ENCODE peak calls at places on chromosomes 12 and 14, in nine cellular contexts. One of them, this sample, is unnamed.

GRCh38 chr14:92729632-92730358 is 18.6 kb downstream of the LGMN start:
- DNase-seq in A549: no peak
- DNase-seq in choroid plexus epithelial cell: peak
- DNase-seq in mesothelial cell of epicardium: no peak
- DNase-seq in GM13977: peak
- DNase-seq in astrocyte of the spinal cord: peak
- DNase-seq in breast epithelium: no peak
- DNase-seq in fibroblast of pulmonary artery: peak
- DNase-seq in neural crest cell: no peak
- DNase-seq in this sample: no peak

GRCh38 chr12:124399622-124400021 is 104.7 kb downstream of the RFLNA start:
- DNase-seq in A549: peak
- DNase-seq in choroid plexus epithelial cell: no peak
- DNase-seq in mesothelial cell of epicardium: no peak
- DNase-seq in GM13977: peak
- DNase-seq in astrocyte of the spinal cord: no peak
- DNase-seq in breast epithelium: no peak
- DNase-seq in fibroblast of pulmonary artery: peak
- DNase-seq in neural crest cell: peak
- DNase-seq in this sample: peak

GRCh38 chr12:56630180-56630632 is at the start of gene BAZ2A:
- DNase-seq in A549: peak
- DNase-seq in choroid plexus epithelial cell: peak
- DNase-seq in mesothelial cell of epicardium: peak
- DNase-seq in GM13977: peak
- DNase-seq in astrocyte of the spinal cord: peak
- DNase-seq in breast epithelium: peak
- DNase-seq in fibroblast of pulmonary artery: peak
- DNase-seq in neural crest cell: peak
- DNase-seq in this sample: peak

GRCh38 chr12:104643921-104644669 is 187.3 kb downstream of the CHST11 start:
- DNase-seq in A549: no peak
- DNase-seq in choroid plexus epithelial cell: peak
- DNase-seq in mesothelial cell of epicardium: no peak
- DNase-seq in GM13977: peak
- DNase-seq in astrocyte of the spinal cord: no peak
- DNase-seq in breast epithelium: no peak
- DNase-seq in fibroblast of pulmonary artery: peak
- DNase-seq in neural crest cell: no peak
- DNase-seq in this sample: no peak

GRCh38 chr12:122111070-122111750 is 32.7 kb downstream of the MLXIP start:
- DNase-seq in A549: no peak
- DNase-seq in choroid plexus epithelial cell: no peak
- DNase-seq in mesothelial cell of epicardium: no peak
- DNase-seq in GM13977: no peak
- DNase-seq in astrocyte of the spinal cord: no peak
- DNase-seq in breast epithelium: no peak
- DNase-seq in fibroblast of pulmonary artery: no peak
- DNase-seq in neural crest cell: no peak
- DNase-seq in this sample: no peak

GRCh38 chr14:41037388-41037787 is 569.3 kb upstream of the LRFN5 start:
- DNase-seq in A549: no peak
- DNase-seq in choroid plexus epithelial cell: no peak
- DNase-seq in mesothelial cell of epicardium: no peak
- DNase-seq in GM13977: no peak
- DNase-seq in astrocyte of the spinal cord: no peak
- DNase-seq in breast epithelium: no peak
- DNase-seq in fibroblast of pulmonary artery: no peak
- DNase-seq in neural crest cell: no peak
- DNase-seq in this sample: no peak

GRCh38 chr12:31236998-31237637 is 88.8 kb downstream of the SINHCAF start:
- DNase-seq in A549: no peak
- DNase-seq in choroid plexus epithelial cell: no peak
- DNase-seq in mesothelial cell of epicardium: no peak
- DNase-seq in GM13977: no peak
- DNase-seq in astrocyte of the spinal cord: no peak
- DNase-seq in breast epithelium: no peak
- DNase-seq in fibroblast of pulmonary artery: no peak
- DNase-seq in neural crest cell: no peak
- DNase-seq in this sample: no peak

GRCh38 chr12:42463671-42464070 is 125.9 kb downstream of the PRICKLE1 start:
- DNase-seq in A549: no peak
- DNase-seq in choroid plexus epithelial cell: no peak
- DNase-seq in mesothelial cell of epicardium: no peak
- DNase-seq in GM13977: no peak
- DNase-seq in astrocyte of the spinal cord: no peak
- DNase-seq in breast epithelium: no peak
- DNase-seq in fibroblast of pulmonary artery: no peak
- DNase-seq in neural crest cell: no peak
- DNase-seq in this sample: no peak

GRCh38 chr12:12716151-12716844 is 870 bp upstream of the CDKN1B start:
- DNase-seq in A549: peak
- DNase-seq in choroid plexus epithelial cell: peak
- DNase-seq in mesothelial cell of epicardium: no peak
- DNase-seq in GM13977: no peak
- DNase-seq in astrocyte of the spinal cord: peak
- DNase-seq in breast epithelium: no peak
- DNase-seq in fibroblast of pulmonary artery: no peak
- DNase-seq in neural crest cell: no peak
- DNase-seq in this sample: no peak

GRCh38 chr12:59650594-59651229 is 54.9 kb downstream of the SLC16A7 start:
- DNase-seq in A549: no peak
- DNase-seq in choroid plexus epithelial cell: peak
- DNase-seq in mesothelial cell of epicardium: no peak
- DNase-seq in GM13977: no peak
- DNase-seq in astrocyte of the spinal cord: peak
- DNase-seq in breast epithelium: no peak
- DNase-seq in fibroblast of pulmonary artery: peak
- DNase-seq in neural crest cell: no peak
- DNase-seq in this sample: no peak

GRCh38 chr12:123931686-123932321 is 40.8 kb downstream of the CCDC92 start:
- DNase-seq in A549: no peak
- DNase-seq in choroid plexus epithelial cell: no peak
- DNase-seq in mesothelial cell of epicardium: no peak
- DNase-seq in GM13977: no peak
- DNase-seq in astrocyte of the spinal cord: no peak
- DNase-seq in breast epithelium: no peak
- DNase-seq in fibroblast of pulmonary artery: no peak
- DNase-seq in neural crest cell: no peak
- DNase-seq in this sample: no peak

GRCh38 chr12:128944956-128945355 is 91.7 kb downstream of the GLT1D1 start:
- DNase-seq in A549: no peak
- DNase-seq in choroid plexus epithelial cell: no peak
- DNase-seq in mesothelial cell of epicardium: no peak
- DNase-seq in GM13977: no peak
- DNase-seq in astrocyte of the spinal cord: no peak
- DNase-seq in breast epithelium: no peak
- DNase-seq in fibroblast of pulmonary artery: no peak
- DNase-seq in neural crest cell: no peak
- DNase-seq in this sample: no peak

GRCh38 chr14:34465069-34465859 is 3.2 kb upstream of the SPTSSA start:
- DNase-seq in A549: peak
- DNase-seq in choroid plexus epithelial cell: peak
- DNase-seq in mesothelial cell of epicardium: no peak
- DNase-seq in GM13977: no peak
- DNase-seq in astrocyte of the spinal cord: peak
- DNase-seq in breast epithelium: no peak
- DNase-seq in fibroblast of pulmonary artery: peak
- DNase-seq in neural crest cell: no peak
- DNase-seq in this sample: no peak

GRCh38 chr12:43285248-43285647 is 266.8 kb downstream of the ADAMTS20 start:
- DNase-seq in A549: no peak
- DNase-seq in choroid plexus epithelial cell: peak
- DNase-seq in mesothelial cell of epicardium: no peak
- DNase-seq in GM13977: peak
- DNase-seq in astrocyte of the spinal cord: peak
- DNase-seq in breast epithelium: no peak
- DNase-seq in fibroblast of pulmonary artery: peak
- DNase-seq in neural crest cell: no peak
- DNase-seq in this sample: no peak

GRCh38 chr14:54593860-54594259 is 26.9 kb downstream of the SAMD4A start:
- DNase-seq in A549: no peak
- DNase-seq in choroid plexus epithelial cell: peak
- DNase-seq in mesothelial cell of epicardium: no peak
- DNase-seq in GM13977: no peak
- DNase-seq in astrocyte of the spinal cord: peak
- DNase-seq in breast epithelium: no peak
- DNase-seq in fibroblast of pulmonary artery: peak
- DNase-seq in neural crest cell: no peak
- DNase-seq in this sample: no peak
- TF ChIP-seq CTCF in A549: no peak
- TF ChIP-seq CTCF in choroid plexus epithelial cell: no peak
- TF ChIP-seq CTCF in mesothelial cell of epicardium: no peak
- TF ChIP-seq CTCF in GM13977: no peak
- TF ChIP-seq CTCF in astrocyte of the spinal cord: no peak
- TF ChIP-seq CTCF in breast epithelium: no peak
- TF ChIP-seq CTCF in fibroblast of pulmonary artery: no peak
- TF ChIP-seq CTCF in neural crest cell: no peak
- TF ChIP-seq CTCF in this sample: no peak

GRCh38 chr12:1993871-1994371 is 10.3 kb downstream of the DCP1B start:
- DNase-seq in A549: no peak
- DNase-seq in choroid plexus epithelial cell: peak
- DNase-seq in mesothelial cell of epicardium: no peak
- DNase-seq in GM13977: no peak
- DNase-seq in astrocyte of the spinal cord: peak
- DNase-seq in breast epithelium: no peak
- DNase-seq in fibroblast of pulmonary artery: peak
- DNase-seq in neural crest cell: no peak
- DNase-seq in this sample: no peak
- TF ChIP-seq CTCF in A549: no peak
- TF ChIP-seq CTCF in choroid plexus epithelial cell: no peak
- TF ChIP-seq CTCF in mesothelial cell of epicardium: no peak
- TF ChIP-seq CTCF in GM13977: no peak
- TF ChIP-seq CTCF in astrocyte of the spinal cord: no peak
- TF ChIP-seq CTCF in breast epithelium: no peak
- TF ChIP-seq CTCF in fibroblast of pulmonary artery: no peak
- TF ChIP-seq CTCF in neural crest cell: no peak
- TF ChIP-seq CTCF in this sample: no peak

DNA sequence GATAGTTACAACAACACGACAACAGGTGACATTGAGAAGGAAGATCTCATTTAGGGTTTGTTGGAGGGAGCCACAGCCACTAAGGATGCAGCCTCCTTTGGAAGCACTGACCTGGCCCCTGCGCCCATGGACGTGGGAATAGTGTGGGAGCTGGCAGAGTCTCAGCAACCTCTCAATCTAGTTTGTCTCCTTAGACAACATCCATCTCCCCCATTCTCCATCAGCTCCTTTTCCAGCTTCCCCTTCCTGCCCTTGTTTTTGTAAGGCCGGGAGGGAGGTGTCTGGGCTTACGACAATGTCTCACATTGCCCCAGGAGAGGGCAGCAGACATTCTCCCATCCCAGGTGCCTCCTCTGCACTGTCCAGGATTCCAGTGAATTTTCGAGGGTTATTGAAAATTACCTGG is 170.2 kb upstream of the PZP start:
- DNase-seq in A549: peak
- DNase-seq in choroid plexus epithelial cell: peak
- DNase-seq in mesothelial cell of epicardium: no peak
- DNase-seq in GM13977: no peak
- DNase-seq in astrocyte of the spinal cord: no peak
- DNase-seq in breast epithelium: no peak
- DNase-seq in fibroblast of pulmonary artery: no peak
- DNase-seq in neural crest cell: no peak
- DNase-seq in this sample: peak
- TF ChIP-seq CTCF in A549: peak
- TF ChIP-seq CTCF in choroid plexus epithelial cell: peak
- TF ChIP-seq CTCF in mesothelial cell of epicardium: no peak
- TF ChIP-seq CTCF in GM13977: peak
- TF ChIP-seq CTCF in astrocyte of the spinal cord: peak
- TF ChIP-seq CTCF in breast epithelium: no peak
- TF ChIP-seq CTCF in fibroblast of pulmonary artery: peak
- TF ChIP-seq CTCF in neural crest cell: peak
- TF ChIP-seq CTCF in this sample: peak

GRCh38 chr12:69578283-69578682 is 7.0 kb upstream of the CCT2 start:
- DNase-seq in A549: no peak
- DNase-seq in choroid plexus epithelial cell: no peak
- DNase-seq in mesothelial cell of epicardium: no peak
- DNase-seq in GM13977: no peak
- DNase-seq in astrocyte of the spinal cord: no peak
- DNase-seq in breast epithelium: no peak
- DNase-seq in fibroblast of pulmonary artery: no peak
- DNase-seq in neural crest cell: no peak
- DNase-seq in this sample: no peak

GRCh38 chr12:69580074-69580473 is 5.2 kb upstream of the CCT2 start:
- DNase-seq in A549: no peak
- DNase-seq in choroid plexus epithelial cell: no peak
- DNase-seq in mesothelial cell of epicardium: no peak
- DNase-seq in GM13977: no peak
- DNase-seq in astrocyte of the spinal cord: no peak
- DNase-seq in breast epithelium: no peak
- DNase-seq in fibroblast of pulmonary artery: no peak
- DNase-seq in neural crest cell: no peak
- DNase-seq in this sample: no peak

GRCh38 chr12:69579029-69579428 is 6.2 kb upstream of the CCT2 start:
- DNase-seq in A549: no peak
- DNase-seq in choroid plexus epithelial cell: no peak
- DNase-seq in mesothelial cell of epicardium: no peak
- DNase-seq in GM13977: no peak
- DNase-seq in astrocyte of the spinal cord: no peak
- DNase-seq in breast epithelium: no peak
- DNase-seq in fibroblast of pulmonary artery: no peak
- DNase-seq in neural crest cell: no peak
- DNase-seq in this sample: no peak

GRCh38 chr12:69585189-69586062 is at the start of gene CCT2:
- DNase-seq in A549: peak
- DNase-seq in choroid plexus epithelial cell: peak
- DNase-seq in mesothelial cell of epicardium: peak
- DNase-seq in GM13977: peak
- DNase-seq in astrocyte of the spinal cord: peak
- DNase-seq in breast epithelium: peak
- DNase-seq in fibroblast of pulmonary artery: peak
- DNase-seq in neural crest cell: peak
- DNase-seq in this sample: peak

GRCh38 chr12:69583203-69583602 is 2.1 kb upstream of the CCT2 start:
- DNase-seq in A549: no peak
- DNase-seq in choroid plexus epithelial cell: no peak
- DNase-seq in mesothelial cell of epicardium: no peak
- DNase-seq in GM13977: no peak
- DNase-seq in astrocyte of the spinal cord: no peak
- DNase-seq in breast epithelium: no peak
- DNase-seq in fibroblast of pulmonary artery: no peak
- DNase-seq in neural crest cell: no peak
- DNase-seq in this sample: no peak
- TF ChIP-seq CTCF in A549: no peak
- TF ChIP-seq CTCF in choroid plexus epithelial cell: peak
- TF ChIP-seq CTCF in mesothelial cell of epicardium: no peak
- TF ChIP-seq CTCF in GM13977: no peak
- TF ChIP-seq CTCF in astrocyte of the spinal cord: no peak
- TF ChIP-seq CTCF in breast epithelium: no peak
- TF ChIP-seq CTCF in fibroblast of pulmonary artery: no peak
- TF ChIP-seq CTCF in neural crest cell: no peak
- TF ChIP-seq CTCF in this sample: no peak

GRCh38 chr14:91155626-91156089 is 41.8 kb downstream of the DGLUCY start:
- DNase-seq in A549: no peak
- DNase-seq in choroid plexus epithelial cell: no peak
- DNase-seq in mesothelial cell of epicardium: no peak
- DNase-seq in GM13977: no peak
- DNase-seq in astrocyte of the spinal cord: no peak
- DNase-seq in breast epithelium: no peak
- DNase-seq in fibroblast of pulmonary artery: no peak
- DNase-seq in neural crest cell: no peak
- DNase-seq in this sample: no peak
- TF ChIP-seq CTCF in A549: no peak
- TF ChIP-seq CTCF in choroid plexus epithelial cell: no peak
- TF ChIP-seq CTCF in mesothelial cell of epicardium: no peak
- TF ChIP-seq CTCF in GM13977: no peak
- TF ChIP-seq CTCF in astrocyte of the spinal cord: no peak
- TF ChIP-seq CTCF in breast epithelium: no peak
- TF ChIP-seq CTCF in fibroblast of pulmonary artery: no peak
- TF ChIP-seq CTCF in neural crest cell: peak
- TF ChIP-seq CTCF in this sample: no peak